ENCODE peak calls at places on chromosomes 2 and 18, in eight cellular contexts. V is HepG2, M is upper lobe of left lung, A is GM12878, W is Panc1, F is K562, T is HCT116, P is GM23338. X is an unnamed sample.

GRCh38 chr2:64711260-64711659 is 57.5 kb upstream of the SERTAD2 start:
- ATAC-seq in M (no peak), T (no peak), P (no peak), W (no peak), V (no peak), F (no peak), A (no peak), X (no peak)

GRCh38 chr2:72273384-72273783 is 125.7 kb upstream of the CYP26B1 start:
- ATAC-seq in A (no peak), T (no peak), F (no peak), M (no peak), P (no peak), V (no peak), W (no peak), X (no peak)

GRCh38 chr18:7512990-7513389 is 54.1 kb upstream of the PTPRM start:
- ATAC-seq in W (no peak), T (no peak), V (no peak), M (no peak), A (no peak), F (no peak), P (no peak), X (no peak)

GRCh38 chr2:9258501-9258900 is 51.9 kb downstream of the ASAP2 start:
- ATAC-seq in M (no peak), P (no peak), F (no peak), T (no peak), V (no peak), A (no peak), W (no peak), X (no peak)

GRCh38 chr18:73990241-73990640 is 157.4 kb downstream of the FBXO15 start:
- ATAC-seq in F (no peak), P (no peak), W (no peak), V (no peak), M (no peak), T (no peak), A (no peak), X (no peak)

GRCh38 chr2:109170645-109171044 is 41.6 kb downstream of the SH3RF3 start:
- ATAC-seq in M (no peak), P (peak; percentile 80), W (no peak), A (no peak), V (no peak), T (peak; percentile 79), F (no peak), X (no peak)

GRCh38 chr18:55272510-55273243 is 313.4 kb upstream of the CCDC68 start:
- ATAC-seq in V (no peak), F (no peak), P (no peak), A (no peak), W (no peak), T (no peak), M (peak; percentile 82), X (peak; percentile 65)

GRCh38 chr2:69969991-69970390 is 8.6 kb upstream of the ASPRV1 start:
- ATAC-seq in T (no peak), F (no peak), A (no peak), M (no peak), W (no peak), P (no peak), V (peak; percentile 10), X (no peak)

GRCh38 chr2:118847447-118848172 is at the start of gene EN1:
- ATAC-seq in W (peak; percentile 69), T (no peak), V (no peak), P (peak; percentile 27), F (peak; percentile 88), M (peak; percentile 88), A (no peak), X (peak; percentile 25)

GRCh38 chr2:209525834-209526281 is 102.0 kb downstream of the MAP2 start:
- ATAC-seq in V (no peak), T (no peak), P (no peak), W (no peak), M (peak; percentile 78), A (peak; percentile 47), F (no peak), X (peak; percentile 39)

GRCh38 chr2:59888015-59888414 is 665.4 kb downstream of the BCL11A start:
- ATAC-seq in M (no peak), T (no peak), F (no peak), V (no peak), A (peak; percentile 94), P (peak; percentile 84), W (no peak), X (no peak)

GRCh38 chr2:42858140-42859005 is 66.0 kb upstream of the HAAO start:
- ATAC-seq in P (no peak), T (peak; percentile 13), F (peak; percentile 14), V (no peak), A (no peak), M (no peak), W (no peak), X (no peak)

GRCh38 chr2:229598227-229598626 is 116.1 kb downstream of the DNER start:
- ATAC-seq in F (no peak), W (no peak), T (peak; percentile 75), A (no peak), V (no peak), M (no peak), P (no peak), X (no peak)

GRCh38 chr2:198776616-198777406 is 680.9 kb downstream of the SATB2 start:
- ATAC-seq in W (no peak), M (no peak), A (no peak), T (no peak), F (no peak), P (no peak), V (no peak), X (no peak)

DNA sequence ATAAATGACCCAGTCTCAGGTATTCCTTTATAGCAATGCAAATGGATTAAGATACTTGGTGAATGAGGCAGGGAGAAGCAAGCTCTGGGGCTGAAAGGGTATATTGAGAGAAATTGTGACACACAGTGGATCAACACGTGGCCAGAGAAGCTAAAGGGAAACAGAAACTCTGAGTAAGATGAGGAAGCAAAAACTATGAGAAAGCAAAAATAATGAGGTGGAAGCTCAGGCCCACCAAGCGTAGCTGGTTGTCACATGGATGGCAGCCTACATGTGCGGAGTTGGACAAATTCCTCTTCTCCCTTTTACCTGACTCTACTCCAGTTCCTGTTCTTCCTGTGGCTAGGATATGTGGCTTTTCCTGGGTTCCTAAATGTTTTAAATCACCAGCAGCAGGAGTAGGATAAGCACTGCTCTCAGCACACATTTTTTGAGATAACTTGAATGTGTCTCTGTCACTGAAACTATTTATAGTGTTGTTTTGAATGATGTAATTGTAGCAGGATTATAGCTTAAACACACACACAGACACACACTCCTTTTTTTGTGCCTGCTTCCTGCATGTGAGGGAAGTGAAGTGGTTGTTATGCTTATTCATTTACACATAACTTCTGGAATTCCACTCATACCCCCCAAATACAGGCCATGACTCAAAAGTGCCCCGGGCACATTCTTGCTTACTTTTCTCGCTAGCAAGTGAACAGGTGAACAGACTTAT is 30.1 kb upstream of the EPC2 start:
- ATAC-seq in A (peak; percentile 94), M (peak; percentile 78), W (no peak), T (peak; percentile 44), F (peak; percentile 64), P (no peak), V (no peak), X (peak; percentile 63)
- TF ChIP-seq POLR2AphosphoS5 in A (peak; percentile 49), M (no peak), W (no peak), T (no peak), F (no peak), P (no peak), V (no peak), X (no peak)

GRCh38 chr2:240935101-240935876 is 29.2 kb downstream of the CROCC2 start:
- ATAC-seq in F (no peak), P (peak; percentile 18), T (no peak), M (no peak), W (no peak), V (no peak), A (no peak), X (no peak)
- TF ChIP-seq POLR2AphosphoS5 in F (no peak), P (no peak), T (no peak), M (no peak), W (no peak), V (no peak), A (no peak), X (no peak)

GRCh38 chr18:59871711-59872362 is 28.0 kb upstream of the PMAIP1 start:
- ATAC-seq in F (peak; percentile 40), M (no peak), T (no peak), P (peak; percentile 79), W (no peak), V (no peak), A (no peak), X (no peak)

GRCh38 chr18:59873616-59874015 is 26.2 kb upstream of the PMAIP1 start:
- ATAC-seq in T (no peak), A (no peak), P (no peak), W (no peak), M (no peak), V (no peak), F (no peak), X (no peak)

GRCh38 chr18:59876310-59876626 is 23.5 kb upstream of the PMAIP1 start:
- ATAC-seq in T (no peak), V (no peak), P (no peak), A (peak; percentile 79), M (no peak), F (no peak), W (no peak), X (no peak)

GRCh38 chr18:59877366-59877765 is 22.4 kb upstream of the PMAIP1 start:
- ATAC-seq in P (no peak), V (no peak), M (peak; percentile 56), A (no peak), T (no peak), W (no peak), F (no peak), X (no peak)

DNA sequence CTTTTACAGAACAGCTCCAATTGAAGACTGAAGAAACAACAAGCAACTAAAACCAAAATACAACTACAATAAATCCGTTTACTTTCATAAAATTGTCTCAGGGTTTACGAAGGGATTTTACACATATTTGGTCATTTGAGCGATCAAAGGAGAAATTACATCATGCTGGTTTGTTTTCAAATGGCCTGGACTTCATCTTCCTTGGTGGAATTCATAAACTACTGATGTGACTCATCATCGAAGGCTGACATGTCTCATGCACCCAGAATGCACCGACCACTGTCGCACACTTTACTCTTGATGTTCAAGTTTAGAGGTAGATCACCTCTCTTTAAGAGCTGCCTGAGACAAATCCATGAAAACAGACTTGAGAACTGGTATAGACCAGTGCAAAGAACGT is 25.6 kb upstream of the PMAIP1 start:
- ATAC-seq in V (no peak), T (peak; percentile 88), W (no peak), M (no peak), F (peak; percentile 52), P (no peak), A (no peak), X (no peak)
- TF ChIP-seq POLR2AphosphoS5 in V (no peak), T (no peak), W (no peak), M (no peak), F (no peak), P (no peak), A (no peak), X (no peak)

GRCh38 chr2:240437861-240438809 is 2.7 kb downstream of the GPC1 start:
- ATAC-seq in A (peak; percentile 84), P (peak; percentile 64), V (peak; percentile 77), M (peak; percentile 65), W (peak; percentile 75), T (peak; percentile 48), F (peak; percentile 86), X (peak; percentile 28)
- TF ChIP-seq POLR2AphosphoS5 in A (no peak), P (no peak), V (no peak), M (no peak), W (no peak), T (no peak), F (no peak), X (peak; percentile 14)

GRCh38 chr2:241776336-241777166 is at the start of gene GAL3ST2:
- ATAC-seq in V (no peak), F (no peak), M (no peak), A (no peak), T (no peak), P (no peak), W (no peak), X (no peak)
- TF ChIP-seq POLR2AphosphoS5 in V (no peak), F (no peak), M (no peak), A (no peak), T (no peak), P (no peak), W (no peak), X (no peak)

GRCh38 chr18:11268691-11269686 is 119.6 kb upstream of the PIEZO2 start:
- ATAC-seq in W (no peak), F (no peak), P (peak; percentile 70), T (no peak), M (peak; percentile 76), A (no peak), V (peak; percentile 47), X (peak; percentile 60)
- TF ChIP-seq POLR2AphosphoS5 in W (no peak), F (no peak), P (no peak), T (no peak), M (peak; percentile 33), A (no peak), V (no peak), X (no peak)